ENCODE peak calls at places on chromosomes 4 and X, in seven cellular contexts. L is IMR-90, O is cardiac muscle cell, Y is upper lobe of right lung, U is GM12865, G is breast epithelium, T is neural crest cell. K is an unnamed sample.

GRCh38 chr4:96183630-96184029 is 343.7 kb downstream of the PDHA2 start:
- DNase-seq in L (no peak), O (no peak), Y (no peak), U (no peak), G (no peak), T (no peak), K (no peak)

GRCh38 chr4:76703676-76704075 is 194.3 kb downstream of the SOWAHB start:
- DNase-seq in L (no peak), O (peak; percentile 35), Y (no peak), U (no peak), G (no peak), T (no peak), K (no peak)

GRCh38 chrX:137431693-137432488 is 134.0 kb upstream of the ZIC3 start:
- DNase-seq in L (no peak), O (no peak), Y (no peak), U (no peak), G (no peak), T (no peak), K (no peak)

GRCh38 chr4:155935389-155935986 is 18.2 kb downstream of the CTSO start:
- DNase-seq in L (no peak), O (no peak), Y (no peak), U (no peak), G (no peak), T (no peak), K (no peak)

GRCh38 chr4:12929784-12930183 is 554.4 kb downstream of the RAB28 start:
- DNase-seq in L (no peak), O (no peak), Y (no peak), U (no peak), G (no peak), T (no peak), K (no peak)

GRCh38 chrX:26918633-26919032 is 544.5 kb downstream of the PPP4R3C start:
- DNase-seq in L (no peak), O (peak; percentile 25), Y (no peak), U (peak; percentile 11), G (no peak), T (no peak), K (peak; percentile 3)

GRCh38 chr4:7766661-7767345 is 172.9 kb downstream of the AFAP1 start:
- DNase-seq in L (no peak), O (no peak), Y (no peak), U (no peak), G (no peak), T (no peak), K (no peak)

GRCh38 chr4:15691346-15692140 is 9.9 kb downstream of the FAM200B start:
- DNase-seq in L (peak; percentile 87), O (peak; percentile 63), Y (no peak), U (no peak), G (no peak), T (no peak), K (no peak)

GRCh38 chr4:89221175-89221867 is 86.3 kb downstream of the GPRIN3 start:
- DNase-seq in L (no peak), O (peak; percentile 39), Y (no peak), U (no peak), G (no peak), T (no peak), K (no peak)

GRCh38 chr4:136395212-136395722 is 1137.0 kb downstream of the PCDH18 start:
- DNase-seq in L (no peak), O (no peak), Y (peak; percentile 57), U (no peak), G (no peak), T (no peak), K (no peak)

GRCh38 chrX:85109235-85109634 is 105.6 kb downstream of the APOOL start:
- DNase-seq in L (no peak), O (peak; percentile 3), Y (no peak), U (peak; percentile 11), G (no peak), T (no peak), K (peak; percentile 17)

GRCh38 chrX:104195489-104196084 is 29.3 kb downstream of the FAM199X start:
- DNase-seq in L (peak; percentile 25), O (peak; percentile 36), Y (no peak), U (peak; percentile 21), G (no peak), T (no peak), K (peak; percentile 40)

GRCh38 chr4:143559757-143560147 is 46.2 kb downstream of the SMARCA5 start:
- DNase-seq in L (no peak), O (peak; percentile 3), Y (no peak), U (peak; percentile 49), G (no peak), T (no peak), K (peak; percentile 34)

GRCh38 chr4:14787894-14788293 is 214.4 kb upstream of the CPEB2 start:
- DNase-seq in L (peak; percentile 13), O (peak; percentile 40), Y (no peak), U (peak; percentile 51), G (no peak), T (no peak), K (no peak)

GRCh38 chrX:23344904-23345271 is 10.2 kb downstream of the PTCHD1 start:
- DNase-seq in L (no peak), O (no peak), Y (no peak), U (no peak), G (no peak), T (no peak), K (no peak)

GRCh38 chr4:15507679-15508078 is 38.0 kb downstream of the CC2D2A start:
- DNase-seq in L (no peak), O (no peak), Y (no peak), U (no peak), G (no peak), T (no peak), K (no peak)

GRCh38 chr4:95155759-95156451 is 392.9 kb downstream of the UNC5C start:
- DNase-seq in L (peak; percentile 41), O (peak; percentile 69), Y (no peak), U (peak; percentile 32), G (no peak), T (no peak), K (peak; percentile 24)

GRCh38 chr4:161952382-161952781 is 211.4 kb downstream of the FSTL5 start:
- DNase-seq in L (no peak), O (peak; percentile 5), Y (no peak), U (no peak), G (no peak), T (no peak), K (no peak)
- TF ChIP-seq CTCF in L (no peak), O (no peak), Y (no peak), U (peak; percentile 4), G (no peak), T (no peak), K (peak; percentile 26)

GRCh38 chrX:29229802-29230201 is 642.6 kb downstream of the IL1RAPL1 start:
- DNase-seq in L (peak; percentile 59), O (no peak), Y (no peak), U (no peak), G (no peak), T (no peak), K (no peak)

GRCh38 chrX:29233592-29234179 is 646.4 kb downstream of the IL1RAPL1 start:
- DNase-seq in L (no peak), O (no peak), Y (no peak), U (no peak), G (no peak), T (no peak), K (no peak)

DNA sequence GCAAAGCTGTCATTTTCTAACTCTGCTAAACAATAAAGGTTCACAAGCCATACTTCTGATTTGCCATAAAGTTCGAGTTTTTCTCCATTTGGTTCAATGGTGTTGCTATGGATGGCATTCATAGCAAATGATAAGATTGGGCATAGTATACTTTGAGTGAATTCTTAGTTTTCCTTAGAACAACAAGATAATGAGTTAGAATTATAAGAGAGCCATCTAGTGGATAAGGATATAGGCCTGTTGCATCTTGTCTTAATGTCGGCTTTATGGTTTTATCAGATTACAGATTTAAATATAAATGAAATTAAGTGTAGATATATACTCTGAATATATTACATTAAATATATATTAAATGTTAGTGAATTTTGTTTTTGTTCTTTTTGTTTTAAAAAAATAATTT is 644.6 kb downstream of the IL1RAPL1 start:
- DNase-seq in L (peak; percentile 6), O (peak; percentile 15), Y (no peak), U (no peak), G (no peak), T (no peak), K (no peak)
- TF ChIP-seq CTCF in L (peak; percentile 46), O (peak; percentile 47), Y (peak; percentile 5), U (peak; percentile 8), G (no peak), T (peak; percentile 56), K (peak; percentile 30)

DNA sequence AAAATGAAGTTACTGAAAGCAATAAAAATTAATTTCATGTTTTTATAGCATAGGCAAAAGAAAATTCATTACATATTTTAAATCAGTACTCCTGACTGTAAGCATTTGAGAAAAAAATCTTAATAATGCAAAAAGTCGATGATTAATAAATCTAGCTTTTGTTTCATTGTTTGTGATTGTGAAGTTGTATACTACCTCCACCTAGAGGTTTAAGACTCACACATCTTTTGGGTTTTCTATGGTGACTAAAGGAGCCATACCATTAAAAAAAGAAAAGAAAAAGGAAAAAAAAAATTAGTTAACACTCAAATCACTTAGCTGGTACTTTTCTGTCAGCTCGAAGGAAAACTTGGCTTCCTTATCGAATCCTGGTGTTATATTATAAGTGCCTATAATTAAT is 2.0 kb downstream of the GABRA2 start:
- DNase-seq in L (no peak), O (no peak), Y (no peak), U (no peak), G (no peak), T (no peak), K (no peak)
- TF ChIP-seq CTCF in L (no peak), O (no peak), Y (no peak), U (no peak), G (no peak), T (no peak), K (no peak)

GRCh38 chrX:39705299-39705698 is 392.5 kb downstream of the BCOR start:
- DNase-seq in L (peak; percentile 88), O (peak; percentile 92), Y (peak; percentile 83), U (peak; percentile 1), G (peak; percentile 77), T (no peak), K (no peak)
- TF ChIP-seq CTCF in L (peak; percentile 55), O (peak; percentile 60), Y (peak; percentile 48), U (no peak), G (peak; percentile 55), T (peak; percentile 52), K (no peak)

GRCh38 chr4:55444822-55445221 is 49.1 kb downstream of the TMEM165 start:
- DNase-seq in L (peak; percentile 51), O (peak; percentile 42), Y (no peak), U (peak; percentile 12), G (no peak), T (no peak), K (no peak)
- TF ChIP-seq CTCF in L (peak; percentile 55), O (peak; percentile 38), Y (no peak), U (peak; percentile 29), G (no peak), T (no peak), K (peak; percentile 37)

GRCh38 chr4:126627255-126627654 is 1005.5 kb upstream of the INTU start:
- DNase-seq in L (peak; percentile 38), O (peak; percentile 49), Y (no peak), U (peak; percentile 8), G (no peak), T (no peak), K (no peak)
- TF ChIP-seq CTCF in L (peak; percentile 69), O (peak; percentile 75), Y (peak; percentile 11), U (peak; percentile 15), G (no peak), T (peak; percentile 50), K (peak; percentile 34)

GRCh38 chr4:6228158-6229067 is 28.1 kb upstream of the JAKMIP1 start:
- DNase-seq in L (no peak), O (no peak), Y (no peak), U (no peak), G (peak; percentile 6), T (no peak), K (no peak)
- TF ChIP-seq CTCF in L (no peak), O (no peak), Y (no peak), U (no peak), G (no peak), T (no peak), K (no peak)

GRCh38 chr4:106329027-106329618 is 12.8 kb downstream of the AIMP1 start:
- DNase-seq in L (peak; percentile 53), O (peak; percentile 61), Y (no peak), U (peak; percentile 35), G (no peak), T (no peak), K (no peak)
- TF ChIP-seq CTCF in L (peak; percentile 62), O (peak; percentile 77), Y (peak; percentile 60), U (peak; percentile 51), G (peak; percentile 19), T (peak; percentile 77), K (peak; percentile 47)